ENCODE peak calls at places on chromosomes 11 and 22, in nine cellular contexts. One of them, this sample, is unnamed. For H3K4me1 and H3K9me3, the result is how much of the 10 kb centered on the place peaks cover.

GRCh38 chr11:65489061-65489705 is 9.7 kb upstream of the MALAT1 start:
- DNase-seq in CD8-positive, alpha-beta T cell: no peak
- DNase-seq in CD8-positive, alpha-beta memory T cell: no peak
- DNase-seq in suprapubic skin: peak
- DNase-seq in cardiac muscle cell: peak
- DNase-seq in tibial artery: peak
- DNase-seq in osteoblast: no peak
- DNase-seq in Caco-2: peak
- DNase-seq in effector memory CD4-positive, alpha-beta T cell: no peak
- DNase-seq in this sample: no peak

GRCh38 chr22:36386351-36386899 is 1.3 kb downstream of the MYH9 start:
- DNase-seq in CD8-positive, alpha-beta T cell: no peak
- DNase-seq in CD8-positive, alpha-beta memory T cell: peak
- DNase-seq in suprapubic skin: no peak
- DNase-seq in cardiac muscle cell: no peak
- DNase-seq in tibial artery: peak
- DNase-seq in osteoblast: peak
- DNase-seq in Caco-2: no peak
- DNase-seq in effector memory CD4-positive, alpha-beta T cell: peak
- DNase-seq in this sample: no peak

GRCh38 chr11:62133328-62134065 is 9.7 kb downstream of the INCENP start:
- DNase-seq in CD8-positive, alpha-beta T cell: no peak
- DNase-seq in CD8-positive, alpha-beta memory T cell: no peak
- DNase-seq in suprapubic skin: peak
- DNase-seq in cardiac muscle cell: peak
- DNase-seq in tibial artery: peak
- DNase-seq in osteoblast: peak
- DNase-seq in Caco-2: no peak
- DNase-seq in effector memory CD4-positive, alpha-beta T cell: no peak
- DNase-seq in this sample: no peak

GRCh38 chr11:45233804-45234170 is 52.4 kb downstream of the SYT13 start:
- DNase-seq in CD8-positive, alpha-beta T cell: no peak
- DNase-seq in CD8-positive, alpha-beta memory T cell: no peak
- DNase-seq in suprapubic skin: no peak
- DNase-seq in cardiac muscle cell: no peak
- DNase-seq in tibial artery: peak
- DNase-seq in osteoblast: no peak
- DNase-seq in Caco-2: no peak
- DNase-seq in effector memory CD4-positive, alpha-beta T cell: no peak
- DNase-seq in this sample: no peak

GRCh38 chr22:41935015-41935908 is 8.7 kb upstream of the TNFRSF13C start:
- DNase-seq in CD8-positive, alpha-beta T cell: no peak
- DNase-seq in CD8-positive, alpha-beta memory T cell: no peak
- DNase-seq in suprapubic skin: no peak
- DNase-seq in cardiac muscle cell: no peak
- DNase-seq in tibial artery: no peak
- DNase-seq in osteoblast: no peak
- DNase-seq in Caco-2: no peak
- DNase-seq in effector memory CD4-positive, alpha-beta T cell: no peak
- DNase-seq in this sample: no peak

GRCh38 chr11:61488651-61489291 is 19.8 kb upstream of the LRRC10B start:
- DNase-seq in CD8-positive, alpha-beta T cell: no peak
- DNase-seq in CD8-positive, alpha-beta memory T cell: no peak
- DNase-seq in suprapubic skin: no peak
- DNase-seq in cardiac muscle cell: peak
- DNase-seq in tibial artery: peak
- DNase-seq in osteoblast: peak
- DNase-seq in Caco-2: peak
- DNase-seq in effector memory CD4-positive, alpha-beta T cell: no peak
- DNase-seq in this sample: no peak

GRCh38 chr11:12397953-12398352 is 20.6 kb downstream of the PARVA start:
- DNase-seq in CD8-positive, alpha-beta T cell: no peak
- DNase-seq in CD8-positive, alpha-beta memory T cell: no peak
- DNase-seq in suprapubic skin: no peak
- DNase-seq in cardiac muscle cell: no peak
- DNase-seq in tibial artery: peak
- DNase-seq in osteoblast: no peak
- DNase-seq in Caco-2: no peak
- DNase-seq in effector memory CD4-positive, alpha-beta T cell: no peak
- DNase-seq in this sample: peak

GRCh38 chr11:47786373-47786772 is 19.2 kb upstream of the FNBP4 start:
- DNase-seq in CD8-positive, alpha-beta T cell: no peak
- DNase-seq in CD8-positive, alpha-beta memory T cell: no peak
- DNase-seq in suprapubic skin: no peak
- DNase-seq in cardiac muscle cell: peak
- DNase-seq in tibial artery: no peak
- DNase-seq in osteoblast: no peak
- DNase-seq in Caco-2: no peak
- DNase-seq in effector memory CD4-positive, alpha-beta T cell: no peak
- DNase-seq in this sample: peak

GRCh38 chr11:931385-931784 is 5.7 kb downstream of the AP2A2 start:
- DNase-seq in CD8-positive, alpha-beta T cell: no peak
- DNase-seq in CD8-positive, alpha-beta memory T cell: no peak
- DNase-seq in suprapubic skin: no peak
- DNase-seq in cardiac muscle cell: no peak
- DNase-seq in tibial artery: no peak
- DNase-seq in osteoblast: no peak
- DNase-seq in Caco-2: no peak
- DNase-seq in effector memory CD4-positive, alpha-beta T cell: no peak
- DNase-seq in this sample: no peak

GRCh38 chr11:132988381-132988780 is 543.9 kb downstream of the OPCML start:
- DNase-seq in CD8-positive, alpha-beta T cell: no peak
- DNase-seq in CD8-positive, alpha-beta memory T cell: no peak
- DNase-seq in suprapubic skin: no peak
- DNase-seq in cardiac muscle cell: no peak
- DNase-seq in tibial artery: no peak
- DNase-seq in osteoblast: no peak
- DNase-seq in Caco-2: no peak
- DNase-seq in effector memory CD4-positive, alpha-beta T cell: no peak
- DNase-seq in this sample: no peak

GRCh38 chr11:63622318-63622717 is 8.1 kb upstream of the PLAAT3 start:
- DNase-seq in CD8-positive, alpha-beta T cell: no peak
- DNase-seq in CD8-positive, alpha-beta memory T cell: no peak
- DNase-seq in suprapubic skin: no peak
- DNase-seq in cardiac muscle cell: no peak
- DNase-seq in tibial artery: peak
- DNase-seq in osteoblast: no peak
- DNase-seq in Caco-2: peak
- DNase-seq in effector memory CD4-positive, alpha-beta T cell: no peak
- DNase-seq in this sample: peak

GRCh38 chr11:17405232-17406005 is 17.0 kb upstream of the KCNJ11 start:
- DNase-seq in CD8-positive, alpha-beta T cell: no peak
- DNase-seq in CD8-positive, alpha-beta memory T cell: no peak
- DNase-seq in suprapubic skin: peak
- DNase-seq in cardiac muscle cell: peak
- DNase-seq in tibial artery: peak
- DNase-seq in osteoblast: peak
- DNase-seq in Caco-2: peak
- DNase-seq in effector memory CD4-positive, alpha-beta T cell: no peak
- DNase-seq in this sample: peak

GRCh38 chr11:10478066-10478465 is 23.0 kb downstream of the AMPD3 start:
- DNase-seq in CD8-positive, alpha-beta T cell: no peak
- DNase-seq in CD8-positive, alpha-beta memory T cell: no peak
- DNase-seq in suprapubic skin: no peak
- DNase-seq in cardiac muscle cell: no peak
- DNase-seq in tibial artery: no peak
- DNase-seq in osteoblast: no peak
- DNase-seq in Caco-2: no peak
- DNase-seq in effector memory CD4-positive, alpha-beta T cell: no peak
- DNase-seq in this sample: no peak

GRCh38 chr22:32636884-32637283 is 162.3 kb downstream of the FBXO7 start:
- DNase-seq in CD8-positive, alpha-beta T cell: no peak
- DNase-seq in CD8-positive, alpha-beta memory T cell: no peak
- DNase-seq in suprapubic skin: no peak
- DNase-seq in cardiac muscle cell: no peak
- DNase-seq in tibial artery: no peak
- DNase-seq in osteoblast: peak
- DNase-seq in Caco-2: no peak
- DNase-seq in effector memory CD4-positive, alpha-beta T cell: no peak
- DNase-seq in this sample: no peak

GRCh38 chr11:63504933-63505586 is 824 bp upstream of the LGALS12 start:
- DNase-seq in CD8-positive, alpha-beta T cell: no peak
- DNase-seq in CD8-positive, alpha-beta memory T cell: no peak
- DNase-seq in suprapubic skin: no peak
- DNase-seq in cardiac muscle cell: no peak
- DNase-seq in tibial artery: peak
- DNase-seq in osteoblast: no peak
- DNase-seq in Caco-2: no peak
- DNase-seq in effector memory CD4-positive, alpha-beta T cell: no peak
- DNase-seq in this sample: no peak

GRCh38 chr11:35138949-35139881 is at the start of gene CD44:
- DNase-seq in CD8-positive, alpha-beta T cell: peak
- DNase-seq in CD8-positive, alpha-beta memory T cell: peak
- DNase-seq in suprapubic skin: peak
- DNase-seq in cardiac muscle cell: peak
- DNase-seq in tibial artery: peak
- DNase-seq in osteoblast: peak
- DNase-seq in Caco-2: peak
- DNase-seq in effector memory CD4-positive, alpha-beta T cell: peak
- DNase-seq in this sample: peak

GRCh38 chr11:73528877-73529530 is 68.9 kb downstream of the FAM168A start:
- DNase-seq in CD8-positive, alpha-beta T cell: no peak
- DNase-seq in CD8-positive, alpha-beta memory T cell: no peak
- DNase-seq in suprapubic skin: no peak
- DNase-seq in cardiac muscle cell: no peak
- DNase-seq in tibial artery: no peak
- DNase-seq in osteoblast: no peak
- DNase-seq in Caco-2: no peak
- DNase-seq in effector memory CD4-positive, alpha-beta T cell: no peak
- DNase-seq in this sample: no peak

GRCh38 chr11:75718406-75719088 is 909 bp downstream of the MOGAT2 start:
- DNase-seq in CD8-positive, alpha-beta T cell: no peak
- DNase-seq in CD8-positive, alpha-beta memory T cell: no peak
- DNase-seq in suprapubic skin: no peak
- DNase-seq in cardiac muscle cell: no peak
- DNase-seq in tibial artery: no peak
- DNase-seq in osteoblast: no peak
- DNase-seq in Caco-2: no peak
- DNase-seq in effector memory CD4-positive, alpha-beta T cell: no peak
- DNase-seq in this sample: no peak
- H3K4me3 ChIP-seq in CD8-positive, alpha-beta T cell: no peak
- H3K4me3 ChIP-seq in CD8-positive, alpha-beta memory T cell: no peak
- H3K4me3 ChIP-seq in suprapubic skin: no peak
- H3K4me3 ChIP-seq in cardiac muscle cell: no peak
- H3K4me3 ChIP-seq in tibial artery: no peak
- H3K4me3 ChIP-seq in osteoblast: no peak
- H3K4me3 ChIP-seq in Caco-2: no peak
- H3K4me3 ChIP-seq in effector memory CD4-positive, alpha-beta T cell: no peak
- H3K4me3 ChIP-seq in this sample: no peak

GRCh38 chr11:27456802-27457329 is 15.7 kb downstream of the LGR4 start:
- DNase-seq in CD8-positive, alpha-beta T cell: no peak
- DNase-seq in CD8-positive, alpha-beta memory T cell: no peak
- DNase-seq in suprapubic skin: no peak
- DNase-seq in cardiac muscle cell: no peak
- DNase-seq in tibial artery: no peak
- DNase-seq in osteoblast: no peak
- DNase-seq in Caco-2: no peak
- DNase-seq in effector memory CD4-positive, alpha-beta T cell: no peak
- DNase-seq in this sample: no peak
- H3K4me1 ChIP-seq in CD8-positive, alpha-beta T cell: under half
- H3K4me1 ChIP-seq in CD8-positive, alpha-beta memory T cell: under half
- H3K4me1 ChIP-seq in suprapubic skin: under half
- H3K4me1 ChIP-seq in cardiac muscle cell: under half
- H3K4me1 ChIP-seq in tibial artery: under half
- H3K4me1 ChIP-seq in osteoblast: under half
- H3K4me1 ChIP-seq in Caco-2: under half
- H3K4me1 ChIP-seq in effector memory CD4-positive, alpha-beta T cell: under half
- H3K4me1 ChIP-seq in this sample: under half

GRCh38 chr11:74866557-74866956 is 82.3 kb downstream of the XRRA1 start:
- DNase-seq in CD8-positive, alpha-beta T cell: no peak
- DNase-seq in CD8-positive, alpha-beta memory T cell: no peak
- DNase-seq in suprapubic skin: no peak
- DNase-seq in cardiac muscle cell: no peak
- DNase-seq in tibial artery: no peak
- DNase-seq in osteoblast: no peak
- DNase-seq in Caco-2: no peak
- DNase-seq in effector memory CD4-positive, alpha-beta T cell: no peak
- DNase-seq in this sample: no peak

GRCh38 chr11:74870485-74870884 is 78.4 kb downstream of the XRRA1 start:
- DNase-seq in CD8-positive, alpha-beta T cell: no peak
- DNase-seq in CD8-positive, alpha-beta memory T cell: no peak
- DNase-seq in suprapubic skin: no peak
- DNase-seq in cardiac muscle cell: no peak
- DNase-seq in tibial artery: no peak
- DNase-seq in osteoblast: peak
- DNase-seq in Caco-2: peak
- DNase-seq in effector memory CD4-positive, alpha-beta T cell: no peak
- DNase-seq in this sample: no peak

DNA sequence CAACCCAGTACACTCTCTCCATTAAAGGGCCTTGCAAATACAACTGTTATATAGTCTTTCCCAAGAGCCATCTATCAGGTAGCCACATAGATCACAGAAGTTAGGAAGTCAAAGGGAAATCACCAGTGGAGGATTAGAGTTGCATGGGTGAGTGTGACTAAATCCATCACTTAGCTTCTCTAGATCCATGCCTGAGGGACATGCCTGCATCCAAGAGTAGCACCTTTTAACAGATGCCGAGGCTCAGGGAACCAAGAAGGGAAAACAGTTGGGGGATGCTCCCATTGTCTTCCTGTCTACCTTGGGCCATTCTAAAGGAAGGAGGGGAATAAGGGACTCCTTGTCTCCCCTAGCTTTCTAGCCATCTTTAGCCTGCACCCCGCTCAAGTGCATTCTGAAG is 77.9 kb downstream of the XRRA1 start:
- DNase-seq in CD8-positive, alpha-beta T cell: no peak
- DNase-seq in CD8-positive, alpha-beta memory T cell: no peak
- DNase-seq in suprapubic skin: no peak
- DNase-seq in cardiac muscle cell: no peak
- DNase-seq in tibial artery: no peak
- DNase-seq in osteoblast: no peak
- DNase-seq in Caco-2: no peak
- DNase-seq in effector memory CD4-positive, alpha-beta T cell: no peak
- DNase-seq in this sample: no peak
- H3K9me3 ChIP-seq in CD8-positive, alpha-beta T cell: under half
- H3K9me3 ChIP-seq in CD8-positive, alpha-beta memory T cell: under half
- H3K9me3 ChIP-seq in suprapubic skin: half or more
- H3K9me3 ChIP-seq in cardiac muscle cell: under half
- H3K9me3 ChIP-seq in tibial artery: half or more
- H3K9me3 ChIP-seq in osteoblast: under half
- H3K9me3 ChIP-seq in Caco-2: under half
- H3K9me3 ChIP-seq in effector memory CD4-positive, alpha-beta T cell: under half
- H3K9me3 ChIP-seq in this sample: under half

DNA sequence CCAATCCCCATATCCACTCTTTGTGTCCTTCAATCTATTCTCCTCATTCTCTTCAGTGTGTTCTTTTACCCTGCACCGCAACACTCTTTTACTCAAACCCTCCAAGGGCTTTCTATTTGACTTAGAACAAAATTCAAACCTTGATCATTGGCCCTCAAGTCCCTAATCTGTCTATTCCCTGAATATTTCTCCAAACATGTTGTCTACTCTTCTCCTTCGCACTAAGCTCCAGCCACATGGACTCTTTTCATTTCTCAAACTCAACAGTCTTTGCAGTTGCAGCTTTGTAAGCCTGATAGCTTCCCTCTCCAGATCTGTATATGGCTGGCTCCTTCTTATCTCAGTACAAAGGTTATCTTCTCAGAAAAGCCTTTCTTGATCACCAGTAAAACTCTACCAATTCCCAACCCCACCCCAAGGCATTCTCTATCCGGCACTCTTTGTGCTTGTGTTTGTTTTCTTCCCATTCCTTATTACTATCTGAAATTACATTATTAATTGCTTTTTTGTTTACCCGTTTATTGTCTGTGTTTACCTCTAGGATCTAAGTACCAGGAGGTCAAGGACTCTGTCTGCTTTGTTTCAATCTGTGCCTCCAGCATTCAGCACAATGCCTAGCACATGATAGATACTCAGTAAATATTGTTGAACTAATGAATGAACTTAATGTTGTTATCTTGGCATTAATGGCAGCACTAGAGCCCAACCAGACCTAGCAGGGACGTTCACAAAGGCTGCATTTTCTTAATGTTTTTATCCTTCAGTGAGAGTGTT is 147.4 kb downstream of the BBOX1 start:
- DNase-seq in CD8-positive, alpha-beta T cell: no peak
- DNase-seq in CD8-positive, alpha-beta memory T cell: no peak
- DNase-seq in suprapubic skin: no peak
- DNase-seq in cardiac muscle cell: peak
- DNase-seq in tibial artery: no peak
- DNase-seq in osteoblast: no peak
- DNase-seq in Caco-2: peak
- DNase-seq in effector memory CD4-positive, alpha-beta T cell: no peak
- DNase-seq in this sample: no peak
- H3K4me3 ChIP-seq in CD8-positive, alpha-beta T cell: no peak
- H3K4me3 ChIP-seq in CD8-positive, alpha-beta memory T cell: no peak
- H3K4me3 ChIP-seq in suprapubic skin: no peak
- H3K4me3 ChIP-seq in cardiac muscle cell: no peak
- H3K4me3 ChIP-seq in tibial artery: no peak
- H3K4me3 ChIP-seq in osteoblast: no peak
- H3K4me3 ChIP-seq in Caco-2: no peak
- H3K4me3 ChIP-seq in effector memory CD4-positive, alpha-beta T cell: no peak
- H3K4me3 ChIP-seq in this sample: no peak